ENCODE peak calls at places on chromosomes 16 and 17, in ten cellular contexts. A is IMR-90, V is HepG2, Q is heart left ventricle, E is stomach, B is spleen, X is breast epithelium, U is prostate gland, Y is HCT116, H is body of pancreas. S is an unnamed sample.

GRCh38 chr17:77783991-77784820 is 174.3 kb upstream of the TNRC6C start:
- DNase-seq in A (no peak), V (no peak), Q (no peak), E (no peak), B (peak; percentile 86), X (no peak), U (no peak), Y (no peak), H (no peak), S (no peak)

GRCh38 chr17:44362964-44363612 is 565 bp downstream of the FAM171A2 start:
- DNase-seq in A (no peak), V (no peak), Q (no peak), E (no peak), B (no peak), X (no peak), U (no peak), Y (no peak), H (no peak), S (no peak)

GRCh38 chr17:54353789-54354525 is 531.2 kb downstream of the KIF2B start:
- DNase-seq in A (no peak), V (no peak), Q (no peak), E (no peak), B (no peak), X (no peak), U (no peak), Y (no peak), H (no peak), S (no peak)

GRCh38 chr17:61389670-61390478 is 9.8 kb upstream of the TBX2 start:
- DNase-seq in A (peak; percentile 41), V (no peak), Q (peak; percentile 63), E (peak; percentile 57), B (peak; percentile 86), X (no peak), U (no peak), Y (no peak), H (no peak), S (peak; percentile 70)

GRCh38 chr16:11136600-11136999 is 119.4 kb downstream of the SOCS1 start:
- DNase-seq in A (no peak), V (no peak), Q (peak; percentile 82), E (no peak), B (no peak), X (no peak), U (no peak), Y (no peak), H (peak; percentile 37), S (no peak)

GRCh38 chr17:1742371-1743093 is at the start of gene SERPINF2:
- DNase-seq in A (no peak), V (peak; percentile 93), Q (no peak), E (no peak), B (no peak), X (no peak), U (no peak), Y (no peak), H (no peak), S (no peak)

GRCh38 chr17:31050948-31051347 is 43.8 kb upstream of the NF1 start:
- DNase-seq in A (no peak), V (no peak), Q (no peak), E (no peak), B (no peak), X (no peak), U (no peak), Y (no peak), H (no peak), S (no peak)

GRCh38 chr16:87615621-87616041 is 13.3 kb downstream of the JPH3 start:
- DNase-seq in A (no peak), V (no peak), Q (no peak), E (no peak), B (no peak), X (no peak), U (no peak), Y (no peak), H (no peak), S (no peak)

GRCh38 chr16:67833418-67834241 is 8.5 kb upstream of the THAP11 start:
- DNase-seq in A (peak; percentile 84), V (peak; percentile 89), Q (peak; percentile 97), E (peak; percentile 95), B (peak; percentile 98), X (peak; percentile 91), U (peak; percentile 88), Y (peak; percentile 69), H (peak; percentile 93), S (peak; percentile 90)

GRCh38 chr17:78117027-78117981 is 11.3 kb downstream of the TMC6 start:
- DNase-seq in A (no peak), V (no peak), Q (no peak), E (peak; percentile 60), B (peak; percentile 79), X (no peak), U (no peak), Y (no peak), H (peak; percentile 62), S (no peak)

GRCh38 chr17:6677158-6677831 is 25.7 kb downstream of the C17orf100 start:
- DNase-seq in A (peak; percentile 3), V (peak; percentile 27), Q (no peak), E (peak; percentile 29), B (no peak), X (no peak), U (no peak), Y (no peak), H (no peak), S (no peak)

GRCh38 chr17:43846963-43847369 is at the start of gene CD300LG:
- DNase-seq in A (no peak), V (no peak), Q (no peak), E (no peak), B (no peak), X (no peak), U (no peak), Y (no peak), H (no peak), S (no peak)

GRCh38 chr17:81537343-81537855 is 9.2 kb downstream of the FSCN2 start:
- DNase-seq in A (no peak), V (no peak), Q (no peak), E (peak; percentile 73), B (peak; percentile 87), X (no peak), U (no peak), Y (peak; percentile 49), H (peak; percentile 85), S (no peak)

GRCh38 chr16:56401482-56401881 is 23.9 kb downstream of the AMFR start:
- DNase-seq in A (no peak), V (peak; percentile 42), Q (no peak), E (no peak), B (no peak), X (no peak), U (no peak), Y (peak; percentile 12), H (no peak), S (no peak)

DNA sequence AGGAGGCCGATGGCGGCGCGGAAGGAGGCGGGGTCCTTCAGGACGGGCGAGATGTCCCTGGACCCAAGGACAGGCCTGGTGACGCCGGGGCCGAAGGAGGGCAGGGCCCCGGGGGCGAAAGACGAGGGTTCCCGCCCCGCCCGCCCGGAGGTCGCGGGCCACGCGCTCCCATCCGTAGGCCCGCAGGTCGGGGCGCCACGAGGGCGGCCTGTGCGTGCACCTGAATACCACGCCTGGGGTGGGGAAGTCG is 203 bp downstream of the APRT start:
- DNase-seq in A (no peak), V (no peak), Q (no peak), E (no peak), B (no peak), X (no peak), U (no peak), Y (no peak), H (no peak), S (no peak)
- H3K27ac ChIP-seq in A (peak overlapping the region; percentile 84), V (peak overlapping the region; percentile 76), Q (peak overlapping the region; percentile 85), E (peak overlapping the region; percentile 87), B (peak overlapping the region; percentile 96), X (peak overlapping the region; percentile 85), U (peak overlapping the region; percentile 83), Y (peak overlapping the region; percentile 100), H (peak overlapping the region; percentile 79), S (peak overlapping the region; percentile 93)

DNA sequence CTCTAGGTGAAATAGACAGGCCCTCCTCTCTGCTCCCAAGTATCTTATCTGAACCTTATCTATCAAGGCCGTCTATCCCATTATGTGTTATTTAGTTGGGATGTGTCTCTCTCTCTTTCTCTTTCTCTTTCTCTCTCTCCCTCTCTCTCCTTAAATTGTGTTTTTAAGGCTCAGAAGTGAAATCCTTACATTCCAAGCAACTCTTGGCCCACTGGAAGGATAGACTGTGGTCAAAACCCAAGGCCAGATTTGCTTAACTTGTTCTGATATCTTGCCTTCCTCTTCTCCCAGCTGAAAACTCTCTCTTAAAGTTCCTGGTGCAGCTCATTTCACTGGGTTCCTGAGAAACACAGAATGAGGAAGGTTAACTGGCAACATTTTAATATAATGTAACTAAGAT is 14.7 kb downstream of the CDRT4 start:
- DNase-seq in A (no peak), V (no peak), Q (no peak), E (no peak), B (no peak), X (no peak), U (no peak), Y (no peak), H (no peak), S (no peak)
- TF ChIP-seq POLR2A in A (no peak), V (no peak), Q (no peak), E (no peak), B (no peak), X (no peak), U (no peak), Y (no peak), H (no peak), S (no peak)

DNA sequence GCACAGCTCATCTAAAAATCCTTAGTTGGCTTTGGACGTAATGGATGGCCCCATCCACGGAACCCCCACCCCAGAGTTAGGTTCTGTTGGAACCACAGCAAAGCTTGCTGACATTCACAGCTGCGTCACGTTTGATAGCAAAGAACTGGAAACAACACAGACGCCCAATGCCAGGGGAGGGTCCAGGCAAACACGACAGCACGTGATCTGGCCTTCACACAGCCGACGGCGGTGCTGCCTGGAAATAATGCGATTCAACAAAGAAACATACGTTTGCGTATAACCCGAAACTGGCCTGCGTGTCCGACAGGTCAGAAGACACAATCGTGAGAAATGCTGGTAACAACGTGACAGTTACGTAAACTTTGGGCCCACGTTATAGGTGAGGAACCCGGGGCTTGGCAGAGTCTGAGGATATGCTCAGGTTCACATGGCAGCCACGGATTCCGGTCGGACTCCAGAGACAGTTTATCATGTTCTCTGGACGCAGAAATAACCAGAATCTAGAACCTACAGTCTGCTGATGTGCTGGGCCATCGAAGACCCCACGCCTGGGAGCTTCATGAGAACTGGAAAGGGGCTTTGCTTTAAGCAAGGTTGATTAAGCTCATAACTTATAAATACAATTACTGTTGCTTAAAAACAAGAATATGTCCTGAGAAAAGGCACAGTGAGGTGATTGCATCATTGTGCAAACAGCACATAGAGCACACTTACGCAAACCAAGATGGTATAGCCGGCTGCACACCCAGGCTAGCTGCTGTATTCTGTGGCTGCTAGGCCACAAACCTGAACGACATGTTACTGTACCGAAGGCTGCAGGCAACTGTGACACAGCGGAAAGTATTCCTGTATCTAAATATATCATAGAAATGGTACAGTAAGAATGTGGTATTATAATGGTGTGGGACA is 70.4 kb downstream of the RPH3AL start:
- DNase-seq in A (no peak), V (peak; percentile 55), Q (peak; percentile 7), E (no peak), B (peak; percentile 16), X (peak; percentile 48), U (no peak), Y (no peak), H (no peak), S (peak; percentile 19)
- H3K4me1 ChIP-seq in A (no peaks in the 10 kb centered on the region), V (peaks cover 17% of the 10 kb centered on the region), Q (peaks cover 4% of the 10 kb centered on the region), E (no peaks in the 10 kb centered on the region), B (peaks cover 6% of the 10 kb centered on the region), X (no peaks in the 10 kb centered on the region), U (no peaks in the 10 kb centered on the region), Y (no peaks in the 10 kb centered on the region), H (peaks cover 8% of the 10 kb centered on the region), S (no peaks in the 10 kb centered on the region)

DNA sequence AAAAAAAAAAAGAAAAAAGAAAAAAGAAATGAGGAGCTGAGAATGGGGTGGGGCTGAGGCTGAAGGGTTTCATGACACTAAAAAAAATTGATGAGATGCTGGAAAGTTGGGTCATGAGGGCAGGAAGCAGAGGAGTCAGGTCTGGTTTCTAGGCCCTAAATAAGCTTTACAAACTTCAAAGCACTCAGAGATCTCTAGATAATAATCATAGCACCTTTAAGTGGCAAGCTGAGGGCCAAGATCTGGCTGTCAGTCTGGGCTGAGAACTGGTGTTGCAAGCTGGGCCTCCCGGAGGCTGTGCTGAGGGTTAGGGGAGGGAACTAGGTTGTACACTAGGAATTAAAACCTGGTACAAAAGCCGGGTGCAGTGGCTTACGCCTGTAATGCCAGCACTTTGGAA is 6.4 kb downstream of the ZNF764 start:
- DNase-seq in A (no peak), V (no peak), Q (no peak), E (no peak), B (no peak), X (no peak), U (no peak), Y (no peak), H (no peak), S (no peak)
- H3K27ac ChIP-seq in A (no peak overlapping the region), V (no peak overlapping the region), Q (peak overlapping the region; percentile 6), E (no peak overlapping the region), B (peak overlapping the region; percentile 60), X (no peak overlapping the region), U (no peak overlapping the region), Y (no peak overlapping the region), H (no peak overlapping the region), S (no peak overlapping the region)